ENCODE peak calls at places on chromosome 15, in five cellular contexts. Y is WTC11; N is SW480; A is stimulated activated CD8-positive, alpha-beta memory T cell treated with anti-CD3 and anti-CD28 coated beads, Interleukin-7, amount 100 ng/mL, for 1 hour; K is DMS153. P is an unnamed sample.

GRCh38 chr15:77481670-77482069 is 61.0 kb downstream of the HMG20A start:
- DNase-seq in Y (no peak), N (no peak), A (no peak), K (no peak), P (no peak)

GRCh38 chr15:66591322-66591862 is 25.6 kb upstream of the LCTL start:
- DNase-seq in Y (no peak), N (no peak), A (no peak), K (no peak), P (no peak)

GRCh38 chr15:60633426-60633968 is 154.6 kb upstream of the ICE2 start:
- DNase-seq in Y (no peak), N (no peak), A (no peak), K (no peak), P (no peak)

GRCh38 chr15:60408438-60409105 is 10.8 kb upstream of the ANXA2 start:
- DNase-seq in Y (no peak), N (peak), A (no peak), K (peak), P (no peak)

GRCh38 chr15:89836255-89837133 is 21.8 kb upstream of the ANPEP start:
- DNase-seq in Y (no peak), N (no peak), A (no peak), K (no peak), P (no peak)

GRCh38 chr15:38857814-38858213 is 293.2 kb upstream of the RASGRP1 start:
- DNase-seq in Y (no peak), N (no peak), A (no peak), K (no peak), P (no peak)

GRCh38 chr15:68400066-68400456 is 31.9 kb downstream of the ITGA11 start:
- DNase-seq in Y (no peak), N (peak), A (no peak), K (no peak), P (no peak)

GRCh38 chr15:78034495-78035191 is 42.9 kb downstream of the TBC1D2B start:
- DNase-seq in Y (no peak), N (peak), A (peak), K (no peak), P (no peak)

GRCh38 chr15:70562906-70563305 is 200.5 kb downstream of the UACA start:
- DNase-seq in Y (no peak), N (no peak), A (no peak), K (no peak), P (no peak)

GRCh38 chr15:62896969-62897486 is 145.5 kb upstream of the TPM1 start:
- DNase-seq in Y (no peak), N (peak), A (no peak), K (no peak), P (peak)

GRCh38 chr15:41043276-41043675 is 72.8 kb downstream of the INO80 start:
- DNase-seq in Y (no peak), N (no peak), A (no peak), K (no peak), P (no peak)

GRCh38 chr15:76335129-76335850 is 1.3 kb upstream of the ISL2 start:
- DNase-seq in Y (peak), N (peak), A (no peak), K (no peak), P (peak)

GRCh38 chr15:41263891-41264351 is 32.9 kb downstream of the CHP1 start:
- DNase-seq in Y (no peak), N (no peak), A (no peak), K (no peak), P (peak)